ENCODE peak calls at places on chromosome 11, in four cellular contexts. G is cardiac muscle cell, Q is endothelial cell of umbilical vein, E is GM23338. P is an unnamed sample. For H3K27me3, the result is how much of the 10 kb centered on the place peaks cover.

GRCh38 chr11:43708776-43709175 is 28.2 kb downstream of the HSD17B12 start:
- DNase-seq in Q (peak), G (no peak), E (peak), P (no peak)

GRCh38 chr11:1931326-1931725 is 11.8 kb downstream of the TNNT3 start:
- DNase-seq in Q (no peak), E (no peak), G (no peak), P (no peak)

GRCh38 chr11:63639195-63639832 is 25.1 kb upstream of the PLAAT3 start:
- DNase-seq in Q (peak), E (peak), G (no peak), P (peak)

GRCh38 chr11:45930031-45930794 is 7.8 kb downstream of the LARGE2 start:
- DNase-seq in Q (no peak), E (no peak), G (no peak), P (no peak)

GRCh38 chr11:112961751-112962747 is 829 bp downstream of the NCAM1 start:
- DNase-seq in Q (peak), E (peak), G (peak), P (peak)

GRCh38 chr11:15157181-15157580 is 42.5 kb downstream of the INSC start:
- DNase-seq in Q (no peak), G (no peak), E (no peak), P (no peak)

GRCh38 chr11:123356539-123356938 is 73.5 kb upstream of the GRAMD1B start:
- DNase-seq in G (no peak), E (no peak), Q (no peak), P (no peak)

GRCh38 chr11:693415-693831 is 1.6 kb downstream of the DEAF1 start:
- DNase-seq in E (no peak), G (no peak), Q (peak), P (no peak)

GRCh38 chr11:116073854-116074837 is 569.9 kb upstream of the CADM1 start:
- DNase-seq in G (peak), E (no peak), Q (no peak), P (peak)

GRCh38 chr11:130008326-130008725 is 5.7 kb upstream of the PRDM10 start:
- DNase-seq in G (no peak), E (no peak), Q (no peak), P (no peak)
- H3K4me3 ChIP-seq in G (no peak), E (no peak), Q (no peak), P (no peak)

GRCh38 chr11:35623708-35624168 is 5.5 kb downstream of the FJX1 start:
- DNase-seq in Q (peak), G (peak), E (no peak), P (no peak)
- H3K27ac ChIP-seq in Q (peak), G (no peak), E (no peak), P (no peak)

DNA sequence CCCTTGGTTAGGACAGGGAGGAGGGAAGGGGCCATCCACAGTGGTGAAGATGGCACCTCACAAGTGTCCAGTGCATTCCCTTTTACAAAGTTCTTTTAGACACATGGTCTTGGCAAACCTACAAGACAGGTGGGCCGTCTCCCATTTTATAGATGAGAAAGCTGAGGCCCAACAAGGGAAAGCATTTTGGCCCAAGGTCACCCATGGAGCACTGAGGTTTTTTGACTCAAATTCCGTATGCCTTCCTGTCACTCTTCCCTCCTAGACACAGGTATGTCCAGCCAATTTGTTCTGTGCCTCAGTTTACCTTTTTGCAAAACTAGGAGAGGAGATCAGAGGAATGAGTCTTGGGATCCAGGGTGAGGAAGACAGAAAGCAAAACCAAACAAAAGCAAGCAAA is 1.2 kb downstream of the C1QTNF4 start:
- DNase-seq in Q (no peak), G (no peak), E (no peak), P (no peak)
- H3K27me3 ChIP-seq in Q (under half), G (under half), E (half or more), P (under half)

DNA sequence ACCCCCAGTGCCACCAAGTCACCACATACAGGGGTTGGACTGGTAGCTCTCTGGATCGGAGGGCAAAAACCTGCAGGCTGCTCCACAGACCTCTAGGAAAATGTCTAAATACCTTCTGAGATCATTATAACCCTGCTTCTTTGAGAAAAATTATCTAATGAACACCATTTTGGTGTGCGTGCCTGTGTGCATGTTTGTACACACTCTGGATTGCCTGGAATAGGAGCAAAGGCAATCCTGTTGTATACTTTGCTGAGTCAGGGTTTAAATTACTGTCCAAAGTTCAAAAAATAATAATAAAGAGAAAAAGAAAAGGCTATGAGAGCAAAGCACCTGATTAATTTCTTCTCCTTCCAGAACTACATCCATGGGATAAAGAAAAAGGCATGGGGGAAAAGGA is 11.0 kb downstream of the JAML start:
- DNase-seq in E (no peak), Q (no peak), G (no peak), P (no peak)
- H3K4me3 ChIP-seq in E (no peak), Q (no peak), G (no peak), P (no peak)

GRCh38 chr11:128022761-128023160 is 564.6 kb downstream of the ETS1 start:
- DNase-seq in G (no peak), Q (no peak), E (no peak), P (no peak)

GRCh38 chr11:128029219-128029722 is 558.1 kb downstream of the ETS1 start:
- DNase-seq in G (no peak), E (no peak), Q (no peak), P (no peak)

GRCh38 chr11:128022007-128022368 is 565.4 kb downstream of the ETS1 start:
- DNase-seq in Q (peak), E (no peak), G (no peak), P (no peak)

GRCh38 chr11:128021304-128022006 is 565.9 kb downstream of the ETS1 start:
- DNase-seq in E (peak), Q (no peak), G (peak), P (peak)

DNA sequence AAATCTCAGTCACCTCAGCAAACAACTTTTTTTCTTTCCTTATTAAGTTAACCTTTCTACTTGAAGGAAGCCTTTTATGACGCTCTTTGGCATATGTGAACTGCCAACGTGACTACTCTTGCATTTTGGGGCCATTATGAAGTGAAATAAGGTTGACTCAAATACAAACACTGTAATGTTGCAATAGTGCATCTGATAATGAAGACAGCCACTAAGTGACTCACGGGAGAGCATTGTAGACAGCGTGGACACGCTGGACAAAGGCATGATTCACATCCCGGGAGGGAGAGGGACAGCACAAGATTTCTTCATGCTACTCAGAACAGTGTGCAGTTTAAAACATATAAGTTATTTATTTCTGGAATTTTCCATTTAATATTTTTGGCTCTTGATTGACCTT is 560.8 kb downstream of the ETS1 start:
- DNase-seq in G (no peak), Q (peak), E (no peak), P (no peak)
- H3K27ac ChIP-seq in G (no peak), Q (peak), E (no peak), P (no peak)

DNA sequence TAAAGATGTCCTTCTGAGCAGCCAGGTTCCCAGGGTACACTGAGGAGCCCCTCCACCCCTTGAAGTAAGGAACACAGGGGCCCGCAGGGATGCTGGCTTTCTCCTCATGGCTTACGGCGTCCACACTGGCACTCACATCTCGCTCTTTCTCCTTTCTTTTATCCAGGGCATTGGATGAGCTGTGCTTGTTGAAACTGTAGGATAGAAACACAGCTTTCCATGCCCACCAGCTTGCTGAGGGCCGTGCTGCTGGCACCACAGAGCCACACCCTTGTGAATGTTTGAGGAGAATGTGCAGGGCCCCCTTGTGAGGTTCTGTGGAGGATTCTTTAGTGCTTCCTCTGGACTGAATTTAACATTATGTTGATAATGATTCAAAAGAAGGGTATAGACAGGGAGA is 51.7 kb upstream of the B3GAT1 start:
- DNase-seq in E (no peak), Q (no peak), G (no peak), P (no peak)
- H3K27me3 ChIP-seq in E (under half), Q (under half), G (under half), P (under half)

GRCh38 chr11:129855086-129855485 is 39.4 kb downstream of the TMEM45B start:
- DNase-seq in Q (no peak), E (no peak), G (no peak), P (no peak)

GRCh38 chr11:129849447-129850130 is 33.9 kb downstream of the TMEM45B start:
- DNase-seq in E (no peak), G (no peak), Q (no peak), P (no peak)

GRCh38 chr11:129854229-129854805 is 38.7 kb downstream of the TMEM45B start:
- DNase-seq in Q (no peak), G (no peak), E (no peak), P (no peak)

GRCh38 chr11:129853508-129854228 is 38.0 kb downstream of the TMEM45B start:
- DNase-seq in E (peak), G (no peak), Q (no peak), P (no peak)

DNA sequence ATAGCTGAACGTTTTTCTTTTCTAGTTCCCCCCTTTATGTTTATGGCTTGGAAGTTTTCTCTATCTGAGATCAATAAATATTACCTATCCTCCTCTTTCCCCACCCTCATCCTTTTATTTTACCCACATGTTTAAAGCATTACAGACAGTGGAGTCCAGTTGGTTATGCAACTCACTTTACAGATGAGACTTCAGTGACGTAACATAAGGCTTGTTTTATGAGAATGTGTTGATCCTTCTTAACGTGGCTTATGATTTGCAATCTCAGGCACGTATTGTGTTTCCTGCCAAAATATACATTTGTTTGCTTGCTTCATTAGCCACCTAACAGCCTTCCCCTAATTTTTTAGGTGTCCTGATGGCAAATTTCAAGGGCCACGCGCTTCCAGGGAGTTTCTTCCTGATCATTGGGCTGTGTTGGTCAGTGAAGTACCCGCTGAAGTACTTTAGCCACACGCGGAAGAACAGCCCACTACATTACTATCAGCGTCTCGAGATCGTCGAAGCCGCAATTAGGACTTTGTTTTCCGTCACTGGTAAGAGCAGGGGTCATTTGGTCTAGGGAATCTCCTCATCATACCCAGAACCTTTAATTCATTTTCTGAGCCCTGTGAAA is 36.6 kb downstream of the TMEM45B start:
- DNase-seq in E (no peak), Q (no peak), G (no peak), P (no peak)
- H3K4me3 ChIP-seq in E (no peak), Q (no peak), G (no peak), P (no peak)

DNA sequence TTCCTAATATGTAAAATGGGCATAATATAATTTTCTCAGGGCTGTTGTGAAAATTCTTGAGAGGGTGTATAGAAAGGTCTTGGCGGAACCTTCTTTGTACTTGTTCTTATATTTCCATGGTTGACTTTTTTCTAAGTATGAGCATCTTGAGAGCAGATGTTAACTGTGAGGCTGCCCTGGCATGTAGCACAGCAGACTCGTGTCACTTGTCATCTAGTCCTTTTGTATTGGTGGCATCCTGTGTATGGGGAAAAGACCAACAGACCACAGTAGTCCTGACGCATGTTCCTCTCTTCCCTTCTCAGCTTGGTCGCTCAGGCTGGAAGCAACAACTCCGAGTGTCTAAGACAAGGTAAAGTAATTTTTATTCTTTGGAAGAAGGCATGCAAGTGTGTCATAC is 153.8 kb upstream of the ZBED5 start:
- DNase-seq in Q (no peak), E (no peak), G (no peak), P (peak)
- H3K27ac ChIP-seq in Q (no peak), E (no peak), G (no peak), P (no peak)